ENCODE peak calls at places on chromosome 3, in nine cellular contexts. One of them, this sample, is unnamed.

GRCh38 chr3:172138792-172139507 is 99.6 kb downstream of the FNDC3B start:
- DNase-seq in HepG2: peak; percentile 70
- DNase-seq in sigmoid colon: peak; percentile 79
- DNase-seq in body of pancreas: peak; percentile 67
- DNase-seq in IMR-90: peak; percentile 40
- DNase-seq in stomach: peak; percentile 61
- DNase-seq in ovary: no peak
- DNase-seq in adrenal gland: peak; percentile 73
- DNase-seq in thyroid gland: peak; percentile 77
- DNase-seq in this sample: no peak

GRCh38 chr3:113873814-113874526 is 35.4 kb downstream of the GRAMD1C start:
- DNase-seq in body of pancreas: no peak
- DNase-seq in adrenal gland: no peak
- DNase-seq in ovary: no peak
- DNase-seq in IMR-90: no peak
- DNase-seq in sigmoid colon: no peak
- DNase-seq in stomach: no peak
- DNase-seq in thyroid gland: no peak
- DNase-seq in HepG2: peak; percentile 67
- DNase-seq in this sample: no peak

GRCh38 chr3:188338081-188338480 is 184.1 kb downstream of the LPP start:
- DNase-seq in sigmoid colon: no peak
- DNase-seq in IMR-90: peak; percentile 28
- DNase-seq in thyroid gland: no peak
- DNase-seq in stomach: no peak
- DNase-seq in ovary: no peak
- DNase-seq in HepG2: no peak
- DNase-seq in adrenal gland: no peak
- DNase-seq in body of pancreas: no peak
- DNase-seq in this sample: no peak

GRCh38 chr3:2099779-2100191 is 1.1 kb downstream of the CNTN4 start:
- DNase-seq in IMR-90: no peak
- DNase-seq in HepG2: no peak
- DNase-seq in stomach: no peak
- DNase-seq in sigmoid colon: no peak
- DNase-seq in adrenal gland: no peak
- DNase-seq in ovary: no peak
- DNase-seq in body of pancreas: no peak
- DNase-seq in thyroid gland: peak; percentile 38
- DNase-seq in this sample: no peak

GRCh38 chr3:39103791-39104552 is 3.5 kb downstream of the GORASP1 start:
- DNase-seq in HepG2: no peak
- DNase-seq in thyroid gland: no peak
- DNase-seq in IMR-90: no peak
- DNase-seq in stomach: no peak
- DNase-seq in ovary: no peak
- DNase-seq in sigmoid colon: no peak
- DNase-seq in body of pancreas: no peak
- DNase-seq in adrenal gland: no peak
- DNase-seq in this sample: no peak

GRCh38 chr3:12829404-12829803 is 12.0 kb downstream of the RPL32 start:
- DNase-seq in adrenal gland: no peak
- DNase-seq in HepG2: no peak
- DNase-seq in IMR-90: no peak
- DNase-seq in ovary: no peak
- DNase-seq in sigmoid colon: no peak
- DNase-seq in body of pancreas: no peak
- DNase-seq in stomach: no peak
- DNase-seq in thyroid gland: no peak
- DNase-seq in this sample: no peak

GRCh38 chr3:120682095-120682681 is at the start of gene HGD:
- DNase-seq in stomach: peak; percentile 63
- DNase-seq in adrenal gland: no peak
- DNase-seq in thyroid gland: peak; percentile 84
- DNase-seq in ovary: no peak
- DNase-seq in sigmoid colon: no peak
- DNase-seq in IMR-90: peak; percentile 26
- DNase-seq in HepG2: peak; percentile 97
- DNase-seq in body of pancreas: peak; percentile 70
- DNase-seq in this sample: no peak

GRCh38 chr3:177126015-177126773 is 71.1 kb downstream of the TBL1XR1 start:
- DNase-seq in sigmoid colon: no peak
- DNase-seq in ovary: no peak
- DNase-seq in HepG2: no peak
- DNase-seq in stomach: no peak
- DNase-seq in IMR-90: peak; percentile 90
- DNase-seq in adrenal gland: no peak
- DNase-seq in body of pancreas: no peak
- DNase-seq in thyroid gland: no peak
- DNase-seq in this sample: no peak

GRCh38 chr3:113088616-113089015 is 97.8 kb downstream of the GTPBP8 start:
- DNase-seq in IMR-90: no peak
- DNase-seq in stomach: no peak
- DNase-seq in sigmoid colon: no peak
- DNase-seq in body of pancreas: no peak
- DNase-seq in ovary: no peak
- DNase-seq in HepG2: no peak
- DNase-seq in thyroid gland: peak; percentile 71
- DNase-seq in adrenal gland: no peak
- DNase-seq in this sample: no peak

GRCh38 chr3:34212671-34213070 is 414.2 kb downstream of the PDCD6IP start:
- DNase-seq in HepG2: no peak
- DNase-seq in stomach: peak; percentile 71
- DNase-seq in thyroid gland: peak; percentile 8
- DNase-seq in adrenal gland: no peak
- DNase-seq in body of pancreas: no peak
- DNase-seq in ovary: no peak
- DNase-seq in sigmoid colon: no peak
- DNase-seq in IMR-90: peak; percentile 4
- DNase-seq in this sample: no peak

GRCh38 chr3:58707390-58707930 is 40.9 kb upstream of the FAM3D start:
- DNase-seq in sigmoid colon: no peak
- DNase-seq in stomach: no peak
- DNase-seq in HepG2: no peak
- DNase-seq in body of pancreas: no peak
- DNase-seq in thyroid gland: no peak
- DNase-seq in IMR-90: no peak
- DNase-seq in adrenal gland: no peak
- DNase-seq in ovary: no peak
- DNase-seq in this sample: no peak

GRCh38 chr3:147398841-147399534 is 7.4 kb downstream of the ZIC4 start:
- DNase-seq in ovary: no peak
- DNase-seq in thyroid gland: no peak
- DNase-seq in adrenal gland: no peak
- DNase-seq in sigmoid colon: no peak
- DNase-seq in HepG2: no peak
- DNase-seq in body of pancreas: no peak
- DNase-seq in IMR-90: no peak
- DNase-seq in stomach: no peak
- DNase-seq in this sample: no peak

GRCh38 chr3:99013794-99014315 is 112.4 kb upstream of the DCBLD2 start:
- DNase-seq in sigmoid colon: no peak
- DNase-seq in stomach: no peak
- DNase-seq in adrenal gland: no peak
- DNase-seq in HepG2: no peak
- DNase-seq in thyroid gland: no peak
- DNase-seq in IMR-90: no peak
- DNase-seq in ovary: no peak
- DNase-seq in body of pancreas: no peak
- DNase-seq in this sample: no peak

GRCh38 chr3:52349131-52349530 is 33.0 kb downstream of the DNAH1 start:
- DNase-seq in thyroid gland: no peak
- DNase-seq in ovary: no peak
- DNase-seq in stomach: no peak
- DNase-seq in adrenal gland: no peak
- DNase-seq in HepG2: no peak
- DNase-seq in IMR-90: no peak
- DNase-seq in body of pancreas: no peak
- DNase-seq in sigmoid colon: no peak
- DNase-seq in this sample: peak; percentile 23

GRCh38 chr3:112333002-112333385 is at the start of gene CD200:
- DNase-seq in adrenal gland: peak; percentile 29
- DNase-seq in thyroid gland: peak; percentile 84
- DNase-seq in stomach: peak; percentile 45
- DNase-seq in body of pancreas: no peak
- DNase-seq in IMR-90: peak; percentile 16
- DNase-seq in HepG2: no peak
- DNase-seq in ovary: peak; percentile 82
- DNase-seq in sigmoid colon: peak; percentile 79
- DNase-seq in this sample: peak; percentile 89

GRCh38 chr3:19070325-19070724 is 78.0 kb upstream of the KCNH8 start:
- DNase-seq in adrenal gland: no peak
- DNase-seq in thyroid gland: no peak
- DNase-seq in IMR-90: no peak
- DNase-seq in sigmoid colon: no peak
- DNase-seq in ovary: no peak
- DNase-seq in stomach: no peak
- DNase-seq in HepG2: no peak
- DNase-seq in body of pancreas: no peak
- DNase-seq in this sample: no peak

GRCh38 chr3:19073341-19074105 is 74.8 kb upstream of the KCNH8 start:
- DNase-seq in stomach: no peak
- DNase-seq in ovary: no peak
- DNase-seq in sigmoid colon: no peak
- DNase-seq in body of pancreas: no peak
- DNase-seq in thyroid gland: no peak
- DNase-seq in IMR-90: no peak
- DNase-seq in HepG2: no peak
- DNase-seq in adrenal gland: no peak
- DNase-seq in this sample: no peak

GRCh38 chr3:19075037-19075436 is 73.3 kb upstream of the KCNH8 start:
- DNase-seq in sigmoid colon: no peak
- DNase-seq in HepG2: no peak
- DNase-seq in thyroid gland: no peak
- DNase-seq in adrenal gland: no peak
- DNase-seq in stomach: no peak
- DNase-seq in body of pancreas: no peak
- DNase-seq in IMR-90: no peak
- DNase-seq in ovary: no peak
- DNase-seq in this sample: no peak

GRCh38 chr3:19077388-19077787 is 70.9 kb upstream of the KCNH8 start:
- DNase-seq in ovary: no peak
- DNase-seq in stomach: no peak
- DNase-seq in body of pancreas: no peak
- DNase-seq in sigmoid colon: no peak
- DNase-seq in HepG2: no peak
- DNase-seq in IMR-90: no peak
- DNase-seq in adrenal gland: no peak
- DNase-seq in thyroid gland: no peak
- DNase-seq in this sample: no peak

DNA sequence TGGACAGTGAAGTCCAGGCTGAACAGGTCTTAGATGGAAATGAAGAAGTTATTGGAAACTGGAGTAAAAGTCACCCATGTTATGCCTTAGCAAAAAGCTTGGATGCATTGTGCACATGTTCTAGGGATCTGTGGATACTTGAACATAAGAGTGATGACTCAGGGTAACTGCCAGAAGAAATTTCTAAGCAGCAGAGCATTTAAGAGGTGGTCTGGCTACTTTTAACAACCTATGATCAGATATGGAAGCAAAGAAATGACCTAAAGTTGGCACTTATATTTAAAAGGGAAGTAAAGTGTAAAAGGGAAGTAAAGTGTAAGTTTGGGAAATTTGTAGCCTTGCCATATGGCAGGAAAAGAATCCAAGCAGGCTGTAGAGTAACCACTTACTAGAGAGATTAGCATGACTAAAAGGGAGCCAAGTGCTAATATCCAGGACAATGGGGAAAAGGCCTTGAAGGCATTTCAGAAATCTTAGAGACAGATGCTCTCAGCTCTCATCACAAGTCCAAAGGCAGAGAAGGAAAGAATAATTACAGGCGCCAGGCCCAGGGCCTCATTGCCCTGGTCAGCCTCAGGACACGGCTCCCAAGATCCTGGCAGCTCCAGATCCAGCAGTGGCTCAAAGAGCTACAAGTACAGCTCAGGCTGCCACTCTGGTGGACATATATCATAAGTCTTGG is 73.9 kb upstream of the KCNH8 start:
- DNase-seq in sigmoid colon: no peak
- DNase-seq in stomach: no peak
- DNase-seq in thyroid gland: no peak
- DNase-seq in ovary: no peak
- DNase-seq in adrenal gland: no peak
- DNase-seq in HepG2: no peak
- DNase-seq in IMR-90: no peak
- DNase-seq in body of pancreas: no peak
- DNase-seq in this sample: no peak
- H3K4me3 ChIP-seq in sigmoid colon: no peak overlapping the region
- H3K4me3 ChIP-seq in stomach: no peak overlapping the region
- H3K4me3 ChIP-seq in thyroid gland: no peak overlapping the region
- H3K4me3 ChIP-seq in ovary: no peak overlapping the region
- H3K4me3 ChIP-seq in adrenal gland: no peak overlapping the region
- H3K4me3 ChIP-seq in HepG2: no peak overlapping the region
- H3K4me3 ChIP-seq in IMR-90: no peak overlapping the region
- H3K4me3 ChIP-seq in body of pancreas: no peak overlapping the region
- H3K4me3 ChIP-seq in this sample: no peak overlapping the region

GRCh38 chr3:194489736-194490612 is 3.2 kb upstream of the ATP13A3 start:
- DNase-seq in adrenal gland: no peak
- DNase-seq in HepG2: no peak
- DNase-seq in sigmoid colon: no peak
- DNase-seq in stomach: no peak
- DNase-seq in body of pancreas: no peak
- DNase-seq in ovary: no peak
- DNase-seq in IMR-90: peak; percentile 62
- DNase-seq in thyroid gland: no peak
- DNase-seq in this sample: no peak
- TF ChIP-seq POLR2A in adrenal gland: no peak
- TF ChIP-seq POLR2A in HepG2: no peak
- TF ChIP-seq POLR2A in sigmoid colon: no peak
- TF ChIP-seq POLR2A in stomach: no peak
- TF ChIP-seq POLR2A in body of pancreas: no peak
- TF ChIP-seq POLR2A in ovary: no peak
- TF ChIP-seq POLR2A in IMR-90: no peak
- TF ChIP-seq POLR2A in thyroid gland: no peak
- TF ChIP-seq POLR2A in this sample: no peak

GRCh38 chr3:184380210-184380626 is 364 bp downstream of the CHRD start:
- DNase-seq in adrenal gland: peak; percentile 65
- DNase-seq in thyroid gland: peak; percentile 41
- DNase-seq in sigmoid colon: peak; percentile 90
- DNase-seq in IMR-90: no peak
- DNase-seq in body of pancreas: peak; percentile 76
- DNase-seq in ovary: peak; percentile 86
- DNase-seq in HepG2: peak; percentile 21
- DNase-seq in stomach: peak; percentile 68
- DNase-seq in this sample: peak; percentile 79
- H3K4me3 ChIP-seq in adrenal gland: no peak overlapping the region
- H3K4me3 ChIP-seq in thyroid gland: peak overlapping the region; percentile 25
- H3K4me3 ChIP-seq in sigmoid colon: peak overlapping the region; percentile 58
- H3K4me3 ChIP-seq in IMR-90: peak overlapping the region; percentile 38
- H3K4me3 ChIP-seq in body of pancreas: no peak overlapping the region
- H3K4me3 ChIP-seq in ovary: peak overlapping the region; percentile 67
- H3K4me3 ChIP-seq in HepG2: peak overlapping the region; percentile 59
- H3K4me3 ChIP-seq in stomach: peak overlapping the region; percentile 62
- H3K4me3 ChIP-seq in this sample: peak overlapping the region; percentile 44

DNA sequence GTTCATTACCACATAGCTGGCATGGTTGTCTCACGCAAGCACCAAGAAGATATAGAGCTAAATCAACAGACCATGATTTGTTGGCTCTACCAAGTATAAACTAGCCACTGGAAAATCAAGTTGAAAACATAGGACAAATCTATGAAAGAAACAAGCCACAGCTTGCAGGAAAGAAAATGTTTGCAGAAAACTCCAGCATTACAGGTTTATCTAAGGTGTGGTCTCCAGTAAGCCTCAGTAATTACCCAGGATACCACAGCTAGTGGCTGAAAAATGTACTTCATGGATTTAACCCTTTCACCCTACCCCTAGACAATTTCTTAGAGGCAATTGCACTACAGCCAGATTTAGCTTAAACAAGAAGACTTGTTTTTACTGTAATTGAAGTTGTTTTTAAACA is 340.6 kb downstream of the SOX2 start:
- DNase-seq in HepG2: no peak
- DNase-seq in ovary: no peak
- DNase-seq in IMR-90: no peak
- DNase-seq in stomach: no peak
- DNase-seq in adrenal gland: no peak
- DNase-seq in sigmoid colon: no peak
- DNase-seq in body of pancreas: no peak
- DNase-seq in thyroid gland: no peak
- DNase-seq in this sample: no peak
- TF ChIP-seq POLR2A in HepG2: no peak
- TF ChIP-seq POLR2A in ovary: no peak
- TF ChIP-seq POLR2A in IMR-90: no peak
- TF ChIP-seq POLR2A in stomach: no peak
- TF ChIP-seq POLR2A in adrenal gland: no peak
- TF ChIP-seq POLR2A in sigmoid colon: no peak
- TF ChIP-seq POLR2A in body of pancreas: no peak
- TF ChIP-seq POLR2A in thyroid gland: no peak
- TF ChIP-seq POLR2A in this sample: no peak